ENCODE peak calls at places on chromosomes 2 and 18, in eight cellular contexts. One of them, this sample, is unnamed. For H3K4me1, the result is how much of the 10 kb centered on the place peaks cover.

GRCh38 chr2:171966268-171966667 is 33.5 kb upstream of the METAP1D start:
- DNase-seq in right atrium auricular region: no peak
- DNase-seq in thyroid gland: no peak
- DNase-seq in CD8-positive, alpha-beta T cell: no peak
- DNase-seq in hepatocyte: no peak
- DNase-seq in cardiac muscle cell: no peak
- DNase-seq in body of pancreas: no peak
- DNase-seq in breast epithelium: no peak
- DNase-seq in this sample: no peak

GRCh38 chr2:4091869-4092268 is 388.5 kb downstream of the DCDC2C start:
- DNase-seq in right atrium auricular region: no peak
- DNase-seq in thyroid gland: no peak
- DNase-seq in CD8-positive, alpha-beta T cell: no peak
- DNase-seq in hepatocyte: no peak
- DNase-seq in cardiac muscle cell: no peak
- DNase-seq in body of pancreas: no peak
- DNase-seq in breast epithelium: no peak
- DNase-seq in this sample: no peak

GRCh38 chr2:60652822-60653315 is 99.4 kb upstream of the BCL11A start:
- DNase-seq in right atrium auricular region: no peak
- DNase-seq in thyroid gland: no peak
- DNase-seq in CD8-positive, alpha-beta T cell: no peak
- DNase-seq in hepatocyte: no peak
- DNase-seq in cardiac muscle cell: no peak
- DNase-seq in body of pancreas: no peak
- DNase-seq in breast epithelium: no peak
- DNase-seq in this sample: no peak

GRCh38 chr18:27473359-27473758 is 288.3 kb upstream of the CHST9 start:
- DNase-seq in right atrium auricular region: no peak
- DNase-seq in thyroid gland: no peak
- DNase-seq in CD8-positive, alpha-beta T cell: no peak
- DNase-seq in hepatocyte: no peak
- DNase-seq in cardiac muscle cell: no peak
- DNase-seq in body of pancreas: no peak
- DNase-seq in breast epithelium: no peak
- DNase-seq in this sample: no peak

GRCh38 chr2:64779117-64779690 is 125.5 kb upstream of the SERTAD2 start:
- DNase-seq in right atrium auricular region: no peak
- DNase-seq in thyroid gland: peak
- DNase-seq in CD8-positive, alpha-beta T cell: no peak
- DNase-seq in hepatocyte: no peak
- DNase-seq in cardiac muscle cell: peak
- DNase-seq in body of pancreas: no peak
- DNase-seq in breast epithelium: no peak
- DNase-seq in this sample: no peak

GRCh38 chr2:735670-736218 is 58.5 kb upstream of the TMEM18 start:
- DNase-seq in right atrium auricular region: no peak
- DNase-seq in thyroid gland: no peak
- DNase-seq in CD8-positive, alpha-beta T cell: no peak
- DNase-seq in hepatocyte: no peak
- DNase-seq in cardiac muscle cell: no peak
- DNase-seq in body of pancreas: no peak
- DNase-seq in breast epithelium: no peak
- DNase-seq in this sample: no peak

GRCh38 chr2:197480165-197481036 is 19.2 kb downstream of the HSPD1 start:
- DNase-seq in right atrium auricular region: no peak
- DNase-seq in thyroid gland: no peak
- DNase-seq in CD8-positive, alpha-beta T cell: no peak
- DNase-seq in hepatocyte: no peak
- DNase-seq in cardiac muscle cell: no peak
- DNase-seq in body of pancreas: no peak
- DNase-seq in breast epithelium: no peak
- DNase-seq in this sample: no peak

GRCh38 chr18:77702686-77703085 is 453.0 kb downstream of the GALR1 start:
- DNase-seq in right atrium auricular region: no peak
- DNase-seq in thyroid gland: peak
- DNase-seq in CD8-positive, alpha-beta T cell: no peak
- DNase-seq in hepatocyte: peak
- DNase-seq in cardiac muscle cell: peak
- DNase-seq in body of pancreas: peak
- DNase-seq in breast epithelium: no peak
- DNase-seq in this sample: no peak

GRCh38 chr18:8730080-8730827 is 24.9 kb downstream of the MTCL1 start:
- DNase-seq in right atrium auricular region: peak
- DNase-seq in thyroid gland: peak
- DNase-seq in CD8-positive, alpha-beta T cell: no peak
- DNase-seq in hepatocyte: peak
- DNase-seq in cardiac muscle cell: no peak
- DNase-seq in body of pancreas: peak
- DNase-seq in breast epithelium: no peak
- DNase-seq in this sample: peak

GRCh38 chr2:12066986-12067385 is 320.6 kb downstream of the LPIN1 start:
- DNase-seq in right atrium auricular region: no peak
- DNase-seq in thyroid gland: no peak
- DNase-seq in CD8-positive, alpha-beta T cell: no peak
- DNase-seq in hepatocyte: no peak
- DNase-seq in cardiac muscle cell: no peak
- DNase-seq in body of pancreas: no peak
- DNase-seq in breast epithelium: no peak
- DNase-seq in this sample: no peak

GRCh38 chr2:190979906-190980629 is 33.9 kb downstream of the STAT1 start:
- DNase-seq in right atrium auricular region: peak
- DNase-seq in thyroid gland: peak
- DNase-seq in CD8-positive, alpha-beta T cell: no peak
- DNase-seq in hepatocyte: peak
- DNase-seq in cardiac muscle cell: peak
- DNase-seq in body of pancreas: peak
- DNase-seq in breast epithelium: peak
- DNase-seq in this sample: peak

GRCh38 chr2:177753682-177754475 is 318.7 kb downstream of the PDE11A start:
- DNase-seq in right atrium auricular region: peak
- DNase-seq in thyroid gland: peak
- DNase-seq in CD8-positive, alpha-beta T cell: no peak
- DNase-seq in hepatocyte: peak
- DNase-seq in cardiac muscle cell: peak
- DNase-seq in body of pancreas: peak
- DNase-seq in breast epithelium: no peak
- DNase-seq in this sample: peak

GRCh38 chr2:154133823-154134222 is 262.1 kb downstream of the GALNT13 start:
- DNase-seq in right atrium auricular region: no peak
- DNase-seq in thyroid gland: no peak
- DNase-seq in CD8-positive, alpha-beta T cell: no peak
- DNase-seq in hepatocyte: peak
- DNase-seq in cardiac muscle cell: no peak
- DNase-seq in body of pancreas: no peak
- DNase-seq in breast epithelium: no peak
- DNase-seq in this sample: no peak

GRCh38 chr2:134917958-134918517 is 584 bp upstream of the CCNT2 start:
- DNase-seq in right atrium auricular region: peak
- DNase-seq in thyroid gland: peak
- DNase-seq in CD8-positive, alpha-beta T cell: peak
- DNase-seq in hepatocyte: no peak
- DNase-seq in cardiac muscle cell: no peak
- DNase-seq in body of pancreas: peak
- DNase-seq in breast epithelium: peak
- DNase-seq in this sample: no peak

GRCh38 chr18:8745355-8746014 is 40.1 kb downstream of the MTCL1 start:
- DNase-seq in right atrium auricular region: no peak
- DNase-seq in thyroid gland: no peak
- DNase-seq in CD8-positive, alpha-beta T cell: no peak
- DNase-seq in hepatocyte: no peak
- DNase-seq in cardiac muscle cell: no peak
- DNase-seq in body of pancreas: no peak
- DNase-seq in breast epithelium: no peak
- DNase-seq in this sample: no peak

GRCh38 chr2:77713412-77713811 is 191.2 kb upstream of the LRRTM4 start:
- DNase-seq in right atrium auricular region: no peak
- DNase-seq in thyroid gland: no peak
- DNase-seq in CD8-positive, alpha-beta T cell: no peak
- DNase-seq in hepatocyte: no peak
- DNase-seq in cardiac muscle cell: no peak
- DNase-seq in body of pancreas: no peak
- DNase-seq in breast epithelium: no peak
- DNase-seq in this sample: no peak

GRCh38 chr2:190696792-190697398 is 48.0 kb downstream of the NAB1 start:
- DNase-seq in right atrium auricular region: no peak
- DNase-seq in thyroid gland: peak
- DNase-seq in CD8-positive, alpha-beta T cell: no peak
- DNase-seq in hepatocyte: peak
- DNase-seq in cardiac muscle cell: no peak
- DNase-seq in body of pancreas: no peak
- DNase-seq in breast epithelium: no peak
- DNase-seq in this sample: peak

GRCh38 chr2:41040782-41041181 is 588.9 kb upstream of the SLC8A1 start:
- DNase-seq in right atrium auricular region: no peak
- DNase-seq in thyroid gland: no peak
- DNase-seq in CD8-positive, alpha-beta T cell: no peak
- DNase-seq in hepatocyte: no peak
- DNase-seq in cardiac muscle cell: no peak
- DNase-seq in body of pancreas: no peak
- DNase-seq in breast epithelium: no peak
- DNase-seq in this sample: no peak

GRCh38 chr2:190649798-190650390 is 1.0 kb downstream of the NAB1 start:
- DNase-seq in right atrium auricular region: no peak
- DNase-seq in thyroid gland: peak
- DNase-seq in CD8-positive, alpha-beta T cell: no peak
- DNase-seq in hepatocyte: no peak
- DNase-seq in cardiac muscle cell: peak
- DNase-seq in body of pancreas: peak
- DNase-seq in breast epithelium: no peak
- DNase-seq in this sample: no peak

GRCh38 chr2:178142274-178143065 is 30.2 kb downstream of the RBM45 start:
- DNase-seq in right atrium auricular region: no peak
- DNase-seq in thyroid gland: no peak
- DNase-seq in CD8-positive, alpha-beta T cell: no peak
- DNase-seq in hepatocyte: no peak
- DNase-seq in cardiac muscle cell: no peak
- DNase-seq in body of pancreas: no peak
- DNase-seq in breast epithelium: no peak
- DNase-seq in this sample: no peak

GRCh38 chr2:128314348-128315121 is 4.1 kb downstream of the HS6ST1 start:
- DNase-seq in right atrium auricular region: peak
- DNase-seq in thyroid gland: no peak
- DNase-seq in CD8-positive, alpha-beta T cell: no peak
- DNase-seq in hepatocyte: peak
- DNase-seq in cardiac muscle cell: no peak
- DNase-seq in body of pancreas: peak
- DNase-seq in breast epithelium: peak
- DNase-seq in this sample: no peak

GRCh38 chr18:74896390-74896991 is 298.8 kb downstream of the ZNF407 start:
- DNase-seq in right atrium auricular region: no peak
- DNase-seq in thyroid gland: peak
- DNase-seq in CD8-positive, alpha-beta T cell: peak
- DNase-seq in hepatocyte: peak
- DNase-seq in cardiac muscle cell: peak
- DNase-seq in body of pancreas: peak
- DNase-seq in breast epithelium: peak
- DNase-seq in this sample: peak

GRCh38 chr18:50194623-50195532 is at the start of gene MYO5B:
- DNase-seq in right atrium auricular region: no peak
- DNase-seq in thyroid gland: peak
- DNase-seq in CD8-positive, alpha-beta T cell: peak
- DNase-seq in hepatocyte: peak
- DNase-seq in cardiac muscle cell: peak
- DNase-seq in body of pancreas: peak
- DNase-seq in breast epithelium: peak
- DNase-seq in this sample: peak

GRCh38 chr2:241959751-241960269 is 90.3 kb downstream of the RTP5 start:
- DNase-seq in right atrium auricular region: no peak
- DNase-seq in thyroid gland: no peak
- DNase-seq in CD8-positive, alpha-beta T cell: no peak
- DNase-seq in hepatocyte: no peak
- DNase-seq in cardiac muscle cell: no peak
- DNase-seq in body of pancreas: no peak
- DNase-seq in breast epithelium: no peak
- DNase-seq in this sample: no peak
- H3K4me1 ChIP-seq in right atrium auricular region: under half
- H3K4me1 ChIP-seq in thyroid gland: under half
- H3K4me1 ChIP-seq in CD8-positive, alpha-beta T cell: under half
- H3K4me1 ChIP-seq in hepatocyte: under half
- H3K4me1 ChIP-seq in cardiac muscle cell: under half
- H3K4me1 ChIP-seq in body of pancreas: under half
- H3K4me1 ChIP-seq in breast epithelium: under half
- H3K4me1 ChIP-seq in this sample: under half

DNA sequence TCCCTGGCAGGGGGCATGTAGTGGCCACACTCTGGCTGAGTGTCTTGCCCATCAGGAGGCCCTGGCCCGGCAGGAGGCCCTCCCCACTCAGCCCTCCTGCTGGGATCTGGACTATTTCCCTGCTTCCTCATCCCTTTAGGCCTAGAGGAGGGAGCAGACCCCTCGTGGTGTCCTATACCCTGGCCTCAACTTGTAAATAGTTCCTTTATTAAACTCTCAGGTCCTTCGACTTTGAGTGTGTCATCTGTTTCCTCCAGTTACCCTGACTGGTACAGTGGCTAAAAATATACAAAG is 166.7 kb upstream of the GLI2 start:
- DNase-seq in right atrium auricular region: no peak
- DNase-seq in thyroid gland: no peak
- DNase-seq in CD8-positive, alpha-beta T cell: no peak
- DNase-seq in hepatocyte: no peak
- DNase-seq in cardiac muscle cell: no peak
- DNase-seq in body of pancreas: no peak
- DNase-seq in breast epithelium: no peak
- DNase-seq in this sample: no peak
- H3K4me3 ChIP-seq in right atrium auricular region: no peak
- H3K4me3 ChIP-seq in thyroid gland: no peak
- H3K4me3 ChIP-seq in CD8-positive, alpha-beta T cell: no peak
- H3K4me3 ChIP-seq in hepatocyte: no peak
- H3K4me3 ChIP-seq in cardiac muscle cell: no peak
- H3K4me3 ChIP-seq in body of pancreas: no peak
- H3K4me3 ChIP-seq in breast epithelium: no peak
- H3K4me3 ChIP-seq in this sample: no peak

DNA sequence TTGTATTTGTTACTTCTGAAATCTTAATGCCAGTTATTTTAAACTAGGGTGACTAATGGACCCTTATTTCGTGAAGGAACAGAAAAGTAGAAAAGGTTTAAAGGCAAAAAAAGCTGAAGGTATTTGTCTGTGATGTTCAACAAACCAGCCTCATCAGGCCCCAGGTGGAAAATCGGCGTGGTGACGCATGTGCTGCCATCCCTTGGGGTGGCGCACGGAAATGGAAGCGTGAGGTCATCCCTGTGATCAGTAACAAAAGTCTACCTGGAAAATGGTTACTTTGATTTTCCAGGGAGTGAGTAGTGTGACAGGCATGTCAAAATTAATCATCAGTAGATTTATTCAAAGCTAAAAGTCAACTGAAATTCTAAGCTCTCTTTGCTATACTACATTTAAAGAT is 313.2 kb downstream of the GBX2 start:
- DNase-seq in right atrium auricular region: no peak
- DNase-seq in thyroid gland: no peak
- DNase-seq in CD8-positive, alpha-beta T cell: no peak
- DNase-seq in hepatocyte: no peak
- DNase-seq in cardiac muscle cell: no peak
- DNase-seq in body of pancreas: no peak
- DNase-seq in breast epithelium: no peak
- DNase-seq in this sample: no peak
- TF ChIP-seq CTCF in right atrium auricular region: no peak
- TF ChIP-seq CTCF in thyroid gland: no peak
- TF ChIP-seq CTCF in CD8-positive, alpha-beta T cell: no peak
- TF ChIP-seq CTCF in hepatocyte: no peak
- TF ChIP-seq CTCF in cardiac muscle cell: no peak
- TF ChIP-seq CTCF in body of pancreas: no peak
- TF ChIP-seq CTCF in breast epithelium: no peak
- TF ChIP-seq CTCF in this sample: no peak

GRCh38 chr2:216117566-216117965 is 8.4 kb downstream of the XRCC5 start:
- DNase-seq in right atrium auricular region: no peak
- DNase-seq in thyroid gland: no peak
- DNase-seq in CD8-positive, alpha-beta T cell: no peak
- DNase-seq in hepatocyte: no peak
- DNase-seq in cardiac muscle cell: no peak
- DNase-seq in body of pancreas: no peak
- DNase-seq in breast epithelium: no peak
- DNase-seq in this sample: no peak
- H3K4me1 ChIP-seq in right atrium auricular region: under half
- H3K4me1 ChIP-seq in thyroid gland: under half
- H3K4me1 ChIP-seq in CD8-positive, alpha-beta T cell: half or more
- H3K4me1 ChIP-seq in hepatocyte: under half
- H3K4me1 ChIP-seq in cardiac muscle cell: under half
- H3K4me1 ChIP-seq in body of pancreas: under half
- H3K4me1 ChIP-seq in breast epithelium: under half
- H3K4me1 ChIP-seq in this sample: under half